ENCODE peak calls at places on chromosomes 1 and 21, in six cellular contexts. One of them, this sample, is unnamed.

GRCh38 chr1:224745924-224746323 is 129.8 kb downstream of the CNIH3 start:
- DNase-seq in AG08396: no peak
- DNase-seq in Right ventricle myocardium superior: no peak
- DNase-seq in left cardiac atrium: no peak
- DNase-seq in stimulated activated CD4-positive, alpha-beta T cell treated with anti-CD3 and anti-CD28 coated beads, Interleukin-1b, Interleukin-23, amount 100 ng/mL, for 24 hours: no peak
- DNase-seq in SW 1271: no peak
- DNase-seq in this sample: no peak

GRCh38 chr1:117757668-117758067 is 151.8 kb downstream of the TENT5C start:
- DNase-seq in AG08396: peak
- DNase-seq in Right ventricle myocardium superior: no peak
- DNase-seq in left cardiac atrium: no peak
- DNase-seq in stimulated activated CD4-positive, alpha-beta T cell treated with anti-CD3 and anti-CD28 coated beads, Interleukin-1b, Interleukin-23, amount 100 ng/mL, for 24 hours: no peak
- DNase-seq in SW 1271: no peak
- DNase-seq in this sample: peak

GRCh38 chr21:38712076-38712475 is 93.7 kb upstream of the ETS2 start:
- DNase-seq in AG08396: peak
- DNase-seq in Right ventricle myocardium superior: no peak
- DNase-seq in left cardiac atrium: no peak
- DNase-seq in stimulated activated CD4-positive, alpha-beta T cell treated with anti-CD3 and anti-CD28 coated beads, Interleukin-1b, Interleukin-23, amount 100 ng/mL, for 24 hours: no peak
- DNase-seq in SW 1271: no peak
- DNase-seq in this sample: peak

GRCh38 chr1:203371288-203371687 is 20.4 kb upstream of the FMOD start:
- DNase-seq in AG08396: no peak
- DNase-seq in Right ventricle myocardium superior: no peak
- DNase-seq in left cardiac atrium: no peak
- DNase-seq in stimulated activated CD4-positive, alpha-beta T cell treated with anti-CD3 and anti-CD28 coated beads, Interleukin-1b, Interleukin-23, amount 100 ng/mL, for 24 hours: no peak
- DNase-seq in SW 1271: no peak
- DNase-seq in this sample: no peak

GRCh38 chr1:42168397-42168682 is 3.8 kb upstream of the GUCA2A start:
- DNase-seq in AG08396: no peak
- DNase-seq in Right ventricle myocardium superior: no peak
- DNase-seq in left cardiac atrium: no peak
- DNase-seq in stimulated activated CD4-positive, alpha-beta T cell treated with anti-CD3 and anti-CD28 coated beads, Interleukin-1b, Interleukin-23, amount 100 ng/mL, for 24 hours: no peak
- DNase-seq in SW 1271: no peak
- DNase-seq in this sample: no peak

GRCh38 chr1:242544071-242544470 is 19.6 kb upstream of the PLD5 start:
- DNase-seq in AG08396: no peak
- DNase-seq in Right ventricle myocardium superior: no peak
- DNase-seq in left cardiac atrium: no peak
- DNase-seq in stimulated activated CD4-positive, alpha-beta T cell treated with anti-CD3 and anti-CD28 coated beads, Interleukin-1b, Interleukin-23, amount 100 ng/mL, for 24 hours: no peak
- DNase-seq in SW 1271: no peak
- DNase-seq in this sample: no peak

GRCh38 chr1:7789828-7790227 is 5.7 kb downstream of the PER3 start:
- DNase-seq in AG08396: no peak
- DNase-seq in Right ventricle myocardium superior: no peak
- DNase-seq in left cardiac atrium: no peak
- DNase-seq in stimulated activated CD4-positive, alpha-beta T cell treated with anti-CD3 and anti-CD28 coated beads, Interleukin-1b, Interleukin-23, amount 100 ng/mL, for 24 hours: no peak
- DNase-seq in SW 1271: no peak
- DNase-seq in this sample: no peak

GRCh38 chr1:167641786-167642500 is 11.9 kb downstream of the RCSD1 start:
- DNase-seq in AG08396: no peak
- DNase-seq in Right ventricle myocardium superior: no peak
- DNase-seq in left cardiac atrium: no peak
- DNase-seq in stimulated activated CD4-positive, alpha-beta T cell treated with anti-CD3 and anti-CD28 coated beads, Interleukin-1b, Interleukin-23, amount 100 ng/mL, for 24 hours: no peak
- DNase-seq in SW 1271: no peak
- DNase-seq in this sample: no peak

GRCh38 chr1:35278886-35279554 is 10.5 kb downstream of the ZMYM4 start:
- DNase-seq in AG08396: no peak
- DNase-seq in Right ventricle myocardium superior: no peak
- DNase-seq in left cardiac atrium: no peak
- DNase-seq in stimulated activated CD4-positive, alpha-beta T cell treated with anti-CD3 and anti-CD28 coated beads, Interleukin-1b, Interleukin-23, amount 100 ng/mL, for 24 hours: no peak
- DNase-seq in SW 1271: no peak
- DNase-seq in this sample: peak

GRCh38 chr1:95086949-95087533 is 14.3 kb upstream of the ALG14 start:
- DNase-seq in AG08396: peak
- DNase-seq in Right ventricle myocardium superior: no peak
- DNase-seq in left cardiac atrium: no peak
- DNase-seq in stimulated activated CD4-positive, alpha-beta T cell treated with anti-CD3 and anti-CD28 coated beads, Interleukin-1b, Interleukin-23, amount 100 ng/mL, for 24 hours: no peak
- DNase-seq in SW 1271: peak
- DNase-seq in this sample: peak

GRCh38 chr1:58941471-58942289 is 157.8 kb upstream of the JUN start:
- DNase-seq in AG08396: no peak
- DNase-seq in Right ventricle myocardium superior: no peak
- DNase-seq in left cardiac atrium: no peak
- DNase-seq in stimulated activated CD4-positive, alpha-beta T cell treated with anti-CD3 and anti-CD28 coated beads, Interleukin-1b, Interleukin-23, amount 100 ng/mL, for 24 hours: no peak
- DNase-seq in SW 1271: no peak
- DNase-seq in this sample: no peak

GRCh38 chr1:205536759-205537361 is 32.4 kb downstream of the CDK18 start:
- DNase-seq in AG08396: no peak
- DNase-seq in Right ventricle myocardium superior: no peak
- DNase-seq in left cardiac atrium: no peak
- DNase-seq in stimulated activated CD4-positive, alpha-beta T cell treated with anti-CD3 and anti-CD28 coated beads, Interleukin-1b, Interleukin-23, amount 100 ng/mL, for 24 hours: no peak
- DNase-seq in SW 1271: no peak
- DNase-seq in this sample: no peak

GRCh38 chr1:67307251-67308060 is at the start of gene IL12RB2:
- DNase-seq in AG08396: no peak
- DNase-seq in Right ventricle myocardium superior: peak
- DNase-seq in left cardiac atrium: no peak
- DNase-seq in stimulated activated CD4-positive, alpha-beta T cell treated with anti-CD3 and anti-CD28 coated beads, Interleukin-1b, Interleukin-23, amount 100 ng/mL, for 24 hours: no peak
- DNase-seq in SW 1271: no peak
- DNase-seq in this sample: no peak

GRCh38 chr1:20719871-20720620 is 2.2 kb upstream of the KIF17 start:
- DNase-seq in AG08396: no peak
- DNase-seq in Right ventricle myocardium superior: peak
- DNase-seq in left cardiac atrium: no peak
- DNase-seq in stimulated activated CD4-positive, alpha-beta T cell treated with anti-CD3 and anti-CD28 coated beads, Interleukin-1b, Interleukin-23, amount 100 ng/mL, for 24 hours: no peak
- DNase-seq in SW 1271: no peak
- DNase-seq in this sample: no peak

GRCh38 chr21:45117314-45117713 is 42.9 kb downstream of the ADARB1 start:
- DNase-seq in AG08396: no peak
- DNase-seq in Right ventricle myocardium superior: no peak
- DNase-seq in left cardiac atrium: no peak
- DNase-seq in stimulated activated CD4-positive, alpha-beta T cell treated with anti-CD3 and anti-CD28 coated beads, Interleukin-1b, Interleukin-23, amount 100 ng/mL, for 24 hours: no peak
- DNase-seq in SW 1271: no peak
- DNase-seq in this sample: no peak

GRCh38 chr1:186681806-186682205 is 1.6 kb upstream of the PTGS2 start:
- DNase-seq in AG08396: no peak
- DNase-seq in Right ventricle myocardium superior: no peak
- DNase-seq in left cardiac atrium: no peak
- DNase-seq in stimulated activated CD4-positive, alpha-beta T cell treated with anti-CD3 and anti-CD28 coated beads, Interleukin-1b, Interleukin-23, amount 100 ng/mL, for 24 hours: no peak
- DNase-seq in SW 1271: no peak
- DNase-seq in this sample: peak

GRCh38 chr21:41956926-41957729 is 3.3 kb upstream of the C2CD2 start:
- DNase-seq in AG08396: peak
- DNase-seq in Right ventricle myocardium superior: no peak
- DNase-seq in left cardiac atrium: no peak
- DNase-seq in stimulated activated CD4-positive, alpha-beta T cell treated with anti-CD3 and anti-CD28 coated beads, Interleukin-1b, Interleukin-23, amount 100 ng/mL, for 24 hours: no peak
- DNase-seq in SW 1271: no peak
- DNase-seq in this sample: peak

GRCh38 chr1:3671371-3672180 is 19.3 kb downstream of the TP73 start:
- DNase-seq in AG08396: no peak
- DNase-seq in Right ventricle myocardium superior: peak
- DNase-seq in left cardiac atrium: peak
- DNase-seq in stimulated activated CD4-positive, alpha-beta T cell treated with anti-CD3 and anti-CD28 coated beads, Interleukin-1b, Interleukin-23, amount 100 ng/mL, for 24 hours: no peak
- DNase-seq in SW 1271: no peak
- DNase-seq in this sample: no peak

GRCh38 chr1:19113362-19114092 is 96.5 kb downstream of the UBR4 start:
- DNase-seq in AG08396: peak
- DNase-seq in Right ventricle myocardium superior: no peak
- DNase-seq in left cardiac atrium: no peak
- DNase-seq in stimulated activated CD4-positive, alpha-beta T cell treated with anti-CD3 and anti-CD28 coated beads, Interleukin-1b, Interleukin-23, amount 100 ng/mL, for 24 hours: no peak
- DNase-seq in SW 1271: peak
- DNase-seq in this sample: peak

GRCh38 chr1:206911064-206911663 is 10.6 kb downstream of the FCMR start:
- DNase-seq in AG08396: peak
- DNase-seq in Right ventricle myocardium superior: no peak
- DNase-seq in left cardiac atrium: no peak
- DNase-seq in stimulated activated CD4-positive, alpha-beta T cell treated with anti-CD3 and anti-CD28 coated beads, Interleukin-1b, Interleukin-23, amount 100 ng/mL, for 24 hours: no peak
- DNase-seq in SW 1271: no peak
- DNase-seq in this sample: peak

GRCh38 chr1:114180742-114181141 is 27.1 kb upstream of the SYT6 start:
- DNase-seq in AG08396: no peak
- DNase-seq in Right ventricle myocardium superior: no peak
- DNase-seq in left cardiac atrium: no peak
- DNase-seq in stimulated activated CD4-positive, alpha-beta T cell treated with anti-CD3 and anti-CD28 coated beads, Interleukin-1b, Interleukin-23, amount 100 ng/mL, for 24 hours: no peak
- DNase-seq in SW 1271: no peak
- DNase-seq in this sample: no peak

GRCh38 chr1:163528710-163529348 is 207.1 kb downstream of the NUF2 start:
- DNase-seq in AG08396: peak
- DNase-seq in Right ventricle myocardium superior: no peak
- DNase-seq in left cardiac atrium: peak
- DNase-seq in stimulated activated CD4-positive, alpha-beta T cell treated with anti-CD3 and anti-CD28 coated beads, Interleukin-1b, Interleukin-23, amount 100 ng/mL, for 24 hours: no peak
- DNase-seq in SW 1271: no peak
- DNase-seq in this sample: peak

GRCh38 chr1:173666646-173667045 is 3.0 kb downstream of the ANKRD45 start:
- DNase-seq in AG08396: no peak
- DNase-seq in Right ventricle myocardium superior: no peak
- DNase-seq in left cardiac atrium: no peak
- DNase-seq in stimulated activated CD4-positive, alpha-beta T cell treated with anti-CD3 and anti-CD28 coated beads, Interleukin-1b, Interleukin-23, amount 100 ng/mL, for 24 hours: no peak
- DNase-seq in SW 1271: no peak
- DNase-seq in this sample: peak

GRCh38 chr1:196877964-196878363 is 9.9 kb upstream of the CFHR4 start:
- DNase-seq in AG08396: peak
- DNase-seq in Right ventricle myocardium superior: no peak
- DNase-seq in left cardiac atrium: no peak
- DNase-seq in stimulated activated CD4-positive, alpha-beta T cell treated with anti-CD3 and anti-CD28 coated beads, Interleukin-1b, Interleukin-23, amount 100 ng/mL, for 24 hours: no peak
- DNase-seq in SW 1271: no peak
- DNase-seq in this sample: peak

GRCh38 chr1:247295274-247295684 is 36.4 kb downstream of the ZNF496 start:
- DNase-seq in AG08396: peak
- DNase-seq in Right ventricle myocardium superior: no peak
- DNase-seq in left cardiac atrium: no peak
- DNase-seq in stimulated activated CD4-positive, alpha-beta T cell treated with anti-CD3 and anti-CD28 coated beads, Interleukin-1b, Interleukin-23, amount 100 ng/mL, for 24 hours: no peak
- DNase-seq in SW 1271: no peak
- DNase-seq in this sample: peak

GRCh38 chr1:93081716-93082115 is 2.6 kb downstream of the MTF2 start:
- DNase-seq in AG08396: peak
- DNase-seq in Right ventricle myocardium superior: no peak
- DNase-seq in left cardiac atrium: no peak
- DNase-seq in stimulated activated CD4-positive, alpha-beta T cell treated with anti-CD3 and anti-CD28 coated beads, Interleukin-1b, Interleukin-23, amount 100 ng/mL, for 24 hours: no peak
- DNase-seq in SW 1271: no peak
- DNase-seq in this sample: peak

GRCh38 chr1:61951731-61952585 is 209.7 kb downstream of the PATJ start:
- DNase-seq in AG08396: no peak
- DNase-seq in Right ventricle myocardium superior: no peak
- DNase-seq in left cardiac atrium: no peak
- DNase-seq in stimulated activated CD4-positive, alpha-beta T cell treated with anti-CD3 and anti-CD28 coated beads, Interleukin-1b, Interleukin-23, amount 100 ng/mL, for 24 hours: no peak
- DNase-seq in SW 1271: no peak
- DNase-seq in this sample: no peak

GRCh38 chr1:93607814-93608187 is 73.8 kb downstream of the BCAR3 start:
- DNase-seq in AG08396: no peak
- DNase-seq in Right ventricle myocardium superior: no peak
- DNase-seq in left cardiac atrium: no peak
- DNase-seq in stimulated activated CD4-positive, alpha-beta T cell treated with anti-CD3 and anti-CD28 coated beads, Interleukin-1b, Interleukin-23, amount 100 ng/mL, for 24 hours: peak
- DNase-seq in SW 1271: no peak
- DNase-seq in this sample: peak

GRCh38 chr1:157377216-157377821 is 175.0 kb downstream of the FCRL5 start:
- DNase-seq in AG08396: peak
- DNase-seq in Right ventricle myocardium superior: no peak
- DNase-seq in left cardiac atrium: no peak
- DNase-seq in stimulated activated CD4-positive, alpha-beta T cell treated with anti-CD3 and anti-CD28 coated beads, Interleukin-1b, Interleukin-23, amount 100 ng/mL, for 24 hours: no peak
- DNase-seq in SW 1271: no peak
- DNase-seq in this sample: peak

GRCh38 chr1:164617607-164618564 is 58.9 kb downstream of the PBX1 start:
- DNase-seq in AG08396: peak
- DNase-seq in Right ventricle myocardium superior: no peak
- DNase-seq in left cardiac atrium: no peak
- DNase-seq in stimulated activated CD4-positive, alpha-beta T cell treated with anti-CD3 and anti-CD28 coated beads, Interleukin-1b, Interleukin-23, amount 100 ng/mL, for 24 hours: no peak
- DNase-seq in SW 1271: no peak
- DNase-seq in this sample: no peak

GRCh38 chr1:203650012-203650836 is 23.6 kb downstream of the ATP2B4 start:
- DNase-seq in AG08396: peak
- DNase-seq in Right ventricle myocardium superior: peak
- DNase-seq in left cardiac atrium: peak
- DNase-seq in stimulated activated CD4-positive, alpha-beta T cell treated with anti-CD3 and anti-CD28 coated beads, Interleukin-1b, Interleukin-23, amount 100 ng/mL, for 24 hours: no peak
- DNase-seq in SW 1271: no peak
- DNase-seq in this sample: peak

GRCh38 chr1:37670133-37670532 is 22.2 kb upstream of the CDCA8 start:
- DNase-seq in AG08396: no peak
- DNase-seq in Right ventricle myocardium superior: no peak
- DNase-seq in left cardiac atrium: no peak
- DNase-seq in stimulated activated CD4-positive, alpha-beta T cell treated with anti-CD3 and anti-CD28 coated beads, Interleukin-1b, Interleukin-23, amount 100 ng/mL, for 24 hours: no peak
- DNase-seq in SW 1271: no peak
- DNase-seq in this sample: no peak

GRCh38 chr1:203954788-203955552 is 93.6 kb downstream of the SNRPE start:
- DNase-seq in AG08396: no peak
- DNase-seq in Right ventricle myocardium superior: no peak
- DNase-seq in left cardiac atrium: no peak
- DNase-seq in stimulated activated CD4-positive, alpha-beta T cell treated with anti-CD3 and anti-CD28 coated beads, Interleukin-1b, Interleukin-23, amount 100 ng/mL, for 24 hours: no peak
- DNase-seq in SW 1271: no peak
- DNase-seq in this sample: no peak

GRCh38 chr1:144551543-144552424 is 40.9 kb upstream of the PPIAL4F start:
- DNase-seq in AG08396: peak
- DNase-seq in Right ventricle myocardium superior: peak
- DNase-seq in left cardiac atrium: peak
- DNase-seq in stimulated activated CD4-positive, alpha-beta T cell treated with anti-CD3 and anti-CD28 coated beads, Interleukin-1b, Interleukin-23, amount 100 ng/mL, for 24 hours: peak
- DNase-seq in SW 1271: no peak
- DNase-seq in this sample: peak

GRCh38 chr1:51616490-51616889 is 402 bp upstream of the OSBPL9 start:
- DNase-seq in AG08396: no peak
- DNase-seq in Right ventricle myocardium superior: no peak
- DNase-seq in left cardiac atrium: no peak
- DNase-seq in stimulated activated CD4-positive, alpha-beta T cell treated with anti-CD3 and anti-CD28 coated beads, Interleukin-1b, Interleukin-23, amount 100 ng/mL, for 24 hours: no peak
- DNase-seq in SW 1271: no peak
- DNase-seq in this sample: no peak

GRCh38 chr1:27007909-27008582 is 4.6 kb downstream of the TENT5B start:
- DNase-seq in AG08396: peak
- DNase-seq in Right ventricle myocardium superior: no peak
- DNase-seq in left cardiac atrium: no peak
- DNase-seq in stimulated activated CD4-positive, alpha-beta T cell treated with anti-CD3 and anti-CD28 coated beads, Interleukin-1b, Interleukin-23, amount 100 ng/mL, for 24 hours: no peak
- DNase-seq in SW 1271: no peak
- DNase-seq in this sample: peak

GRCh38 chr1:223714849-223715709 is 2.7 kb downstream of the CAPN2 start:
- DNase-seq in AG08396: peak
- DNase-seq in Right ventricle myocardium superior: no peak
- DNase-seq in left cardiac atrium: no peak
- DNase-seq in stimulated activated CD4-positive, alpha-beta T cell treated with anti-CD3 and anti-CD28 coated beads, Interleukin-1b, Interleukin-23, amount 100 ng/mL, for 24 hours: no peak
- DNase-seq in SW 1271: peak
- DNase-seq in this sample: peak